ENCODE peak calls at places on chromosomes 3 and 15, in eight cellular contexts. Z, A, O, F, U, X, Q and C are unnamed samples. For H3K9me3, the result is how much of the 10 kb centered on the place peaks cover.

GRCh38 chr3:31166249-31166885 is 271.9 kb upstream of the GADL1 start:
- DNase-seq in Z (no peak), A (no peak), O (no peak), F (no peak), U (no peak), X (no peak), Q (no peak), C (no peak)

GRCh38 chr15:66617137-66618090 is 51.6 kb upstream of the LCTL start:
- DNase-seq in Z (no peak), A (no peak), O (no peak), F (no peak), U (peak), X (peak), Q (no peak), C (no peak)

GRCh38 chr15:63232943-63233342 is 43.5 kb downstream of the RAB8B start:
- DNase-seq in Z (no peak), A (no peak), O (no peak), F (no peak), U (no peak), X (no peak), Q (no peak), C (no peak)

GRCh38 chr3:197593046-197593380 is 37.2 kb upstream of the BDH1 start:
- DNase-seq in Z (no peak), A (no peak), O (no peak), F (no peak), U (no peak), X (no peak), Q (no peak), C (no peak)

GRCh38 chr3:190619353-190619752 is 105.5 kb downstream of the IL1RAP start:
- DNase-seq in Z (no peak), A (no peak), O (no peak), F (no peak), U (no peak), X (no peak), Q (no peak), C (no peak)

GRCh38 chr3:115341208-115341607 is 194.1 kb upstream of the ZBTB20 start:
- DNase-seq in Z (no peak), A (no peak), O (no peak), F (no peak), U (no peak), X (no peak), Q (no peak), C (no peak)

GRCh38 chr15:68620721-68621528 is 42.1 kb downstream of the CORO2B start:
- DNase-seq in Z (peak), A (no peak), O (peak), F (no peak), U (peak), X (peak), Q (no peak), C (no peak)

GRCh38 chr15:100794008-100794407 is 85.6 kb upstream of the ALDH1A3 start:
- DNase-seq in Z (no peak), A (no peak), O (peak), F (no peak), U (no peak), X (no peak), Q (no peak), C (no peak)

GRCh38 chr3:72753495-72753894 is 94.8 kb downstream of the SHQ1 start:
- DNase-seq in Z (no peak), A (no peak), O (no peak), F (no peak), U (no peak), X (no peak), Q (no peak), C (no peak)

GRCh38 chr3:43017038-43017437 is 37.9 kb downstream of the GASK1A start:
- DNase-seq in Z (no peak), A (no peak), O (no peak), F (no peak), U (no peak), X (no peak), Q (no peak), C (no peak)
- H3K9me3 ChIP-seq in Z (under half), A (under half), O (under half), F (half or more), U (under half), X (under half), Q (under half), C (half or more)

DNA sequence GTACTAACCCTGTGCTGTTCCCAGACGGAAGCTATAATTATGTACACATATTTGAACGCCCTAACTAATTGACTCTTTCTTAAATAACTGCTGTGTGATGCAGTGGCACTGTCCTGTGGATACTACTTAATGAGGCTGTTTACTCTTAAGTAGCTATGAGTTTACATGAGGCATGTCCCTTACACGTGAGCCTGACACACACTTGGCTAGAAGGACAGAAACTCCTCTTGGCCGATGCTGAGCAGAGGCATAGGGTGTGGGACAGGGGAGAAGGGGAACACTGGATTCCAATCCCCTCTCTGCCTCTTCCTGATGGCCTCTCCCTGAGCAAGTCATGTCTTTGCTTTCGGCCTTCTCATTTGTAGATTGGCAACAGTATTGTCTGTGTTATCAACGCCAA is 21.9 kb downstream of the EHD4 start:
- DNase-seq in Z (no peak), A (no peak), O (no peak), F (no peak), U (no peak), X (no peak), Q (no peak), C (no peak)
- H3K27ac ChIP-seq in Z (no peak), A (no peak), O (peak), F (no peak), U (peak), X (peak), Q (no peak), C (no peak)

DNA sequence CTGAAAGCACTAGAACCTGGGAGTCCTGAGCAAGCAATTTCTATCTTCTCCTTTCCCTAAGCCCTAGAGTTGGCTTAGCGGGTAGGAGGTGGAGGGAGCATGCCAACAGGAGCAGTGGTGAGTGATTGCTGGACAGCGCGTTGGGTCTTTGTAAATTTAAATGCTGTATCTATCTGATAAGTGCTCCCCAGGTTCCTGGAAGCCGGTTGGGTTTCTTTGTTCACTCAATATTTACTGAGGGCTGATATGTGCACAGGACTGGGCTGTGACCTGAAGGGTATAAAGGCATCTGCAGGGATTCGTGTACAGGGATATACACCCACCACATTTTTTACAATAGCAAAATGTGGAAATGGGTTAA is 2.2 kb downstream of the PDIA5 start:
- DNase-seq in Z (no peak), A (no peak), O (no peak), F (no peak), U (peak), X (no peak), Q (no peak), C (no peak)
- H3K9me3 ChIP-seq in Z (under half), A (under half), O (under half), F (under half), U (under half), X (under half), Q (under half), C (under half)

GRCh38 chr15:25670025-25670554 is 193.0 kb downstream of the ATP10A start:
- DNase-seq in Z (no peak), A (peak), O (no peak), F (no peak), U (no peak), X (peak), Q (no peak), C (no peak)
- H3K27ac ChIP-seq in Z (no peak), A (no peak), O (peak), F (no peak), U (no peak), X (peak), Q (no peak), C (no peak)

GRCh38 chr3:35335703-35336102 is 303.6 kb upstream of the ARPP21 start:
- DNase-seq in Z (no peak), A (no peak), O (no peak), F (no peak), U (no peak), X (no peak), Q (no peak), C (no peak)
- H3K9me3 ChIP-seq in Z (under half), A (under half), O (under half), F (under half), U (under half), X (under half), Q (under half), C (under half)